ENCODE peak calls at places on chromosomes 4 and X, in four cellular contexts. One of them, this sample, is unnamed.
A peak's percentile ranks its signal among the peaks of the same experiment; 100 is the strongest.

GRCh38 chr4:179123079-179123478 is 1680.8 kb upstream of the AGA start:
- DNase-seq in mesothelial cell of epicardium: no peak
- DNase-seq in astrocyte of the spinal cord: no peak
- DNase-seq in cardiac fibroblast: no peak
- DNase-seq in this sample: no peak

GRCh38 chr4:83876047-83876446 is 340.1 kb downstream of the GPAT3 start:
- DNase-seq in mesothelial cell of epicardium: no peak
- DNase-seq in astrocyte of the spinal cord: no peak
- DNase-seq in cardiac fibroblast: peak; percentile 41
- DNase-seq in this sample: no peak

GRCh38 chr4:152997771-152998487 is 61.8 kb downstream of the FHDC1 start:
- DNase-seq in mesothelial cell of epicardium: no peak
- DNase-seq in astrocyte of the spinal cord: no peak
- DNase-seq in cardiac fibroblast: no peak
- DNase-seq in this sample: no peak

GRCh38 chr4:85780664-85781063 is 305.7 kb downstream of the ARHGAP24 start:
- DNase-seq in mesothelial cell of epicardium: no peak
- DNase-seq in astrocyte of the spinal cord: peak; percentile 64
- DNase-seq in cardiac fibroblast: peak; percentile 87
- DNase-seq in this sample: no peak

GRCh38 chr4:119087121-119087520 is 48.5 kb upstream of the MYOZ2 start:
- DNase-seq in mesothelial cell of epicardium: no peak
- DNase-seq in astrocyte of the spinal cord: peak; percentile 10
- DNase-seq in cardiac fibroblast: peak; percentile 37
- DNase-seq in this sample: no peak

GRCh38 chr4:103150677-103151076 is 47.5 kb downstream of the CENPE start:
- DNase-seq in mesothelial cell of epicardium: no peak
- DNase-seq in astrocyte of the spinal cord: no peak
- DNase-seq in cardiac fibroblast: peak; percentile 80
- DNase-seq in this sample: no peak

GRCh38 chr4:104989363-104989762 is 157.3 kb upstream of the TET2 start:
- DNase-seq in mesothelial cell of epicardium: no peak
- DNase-seq in astrocyte of the spinal cord: peak; percentile 62
- DNase-seq in cardiac fibroblast: peak; percentile 34
- DNase-seq in this sample: peak; percentile 11

GRCh38 chr4:700587-701264 is 4.9 kb upstream of the PCGF3 start:
- DNase-seq in mesothelial cell of epicardium: no peak
- DNase-seq in astrocyte of the spinal cord: no peak
- DNase-seq in cardiac fibroblast: no peak
- DNase-seq in this sample: no peak

GRCh38 chr4:106344324-106344970 is 24.1 kb downstream of the GIMD1 start:
- DNase-seq in mesothelial cell of epicardium: no peak
- DNase-seq in astrocyte of the spinal cord: peak; percentile 63
- DNase-seq in cardiac fibroblast: peak; percentile 41
- DNase-seq in this sample: peak; percentile 6

GRCh38 chr4:139746430-139746829 is 80.8 kb downstream of the MGST2 start:
- DNase-seq in mesothelial cell of epicardium: peak; percentile 37
- DNase-seq in astrocyte of the spinal cord: no peak
- DNase-seq in cardiac fibroblast: no peak
- DNase-seq in this sample: no peak

GRCh38 chr4:165588534-165589310 is 209.9 kb downstream of the CPE start:
- DNase-seq in mesothelial cell of epicardium: no peak
- DNase-seq in astrocyte of the spinal cord: no peak
- DNase-seq in cardiac fibroblast: no peak
- DNase-seq in this sample: peak; percentile 52

GRCh38 chr4:174358823-174359222 is 75.1 kb downstream of the CEP44 start:
- DNase-seq in mesothelial cell of epicardium: no peak
- DNase-seq in astrocyte of the spinal cord: peak; percentile 77
- DNase-seq in cardiac fibroblast: peak; percentile 68
- DNase-seq in this sample: no peak

GRCh38 chrX:9501362-9501761 is 36.5 kb downstream of the TBL1X start:
- DNase-seq in mesothelial cell of epicardium: no peak
- DNase-seq in astrocyte of the spinal cord: no peak
- DNase-seq in cardiac fibroblast: no peak
- DNase-seq in this sample: no peak

GRCh38 chrX:139945075-139945474 is 12.2 kb upstream of the ATP11C start:
- DNase-seq in mesothelial cell of epicardium: no peak
- DNase-seq in astrocyte of the spinal cord: no peak
- DNase-seq in cardiac fibroblast: no peak
- DNase-seq in this sample: no peak

DNA sequence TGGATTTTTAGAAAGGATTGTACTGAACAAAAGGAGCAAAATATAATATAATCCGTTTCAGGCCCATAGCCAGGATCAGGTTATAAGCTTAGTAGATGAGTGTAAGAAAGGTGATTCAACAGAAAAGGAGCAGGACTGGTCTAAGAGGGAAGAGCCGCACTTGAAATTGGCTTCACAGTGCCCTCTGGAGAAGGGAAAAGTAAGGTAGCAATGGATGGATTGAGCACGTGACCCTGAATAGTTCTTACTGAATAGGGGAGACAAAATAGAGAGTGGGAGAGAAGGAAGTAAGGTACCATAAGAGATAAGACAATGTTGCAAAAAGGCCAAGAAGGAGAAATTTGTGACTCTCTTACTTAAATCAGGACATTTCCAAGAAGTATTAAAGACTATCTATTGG is 15.6 kb downstream of the CXorf66 start:
- DNase-seq in mesothelial cell of epicardium: no peak
- DNase-seq in astrocyte of the spinal cord: no peak
- DNase-seq in cardiac fibroblast: no peak
- DNase-seq in this sample: no peak
- TF ChIP-seq CTCF in mesothelial cell of epicardium: no peak
- TF ChIP-seq CTCF in astrocyte of the spinal cord: no peak
- TF ChIP-seq CTCF in cardiac fibroblast: no peak
- TF ChIP-seq CTCF in this sample: no peak

GRCh38 chr4:147094228-147094627 is 148.6 kb upstream of the TTC29 start:
- DNase-seq in mesothelial cell of epicardium: no peak
- DNase-seq in astrocyte of the spinal cord: no peak
- DNase-seq in cardiac fibroblast: peak; percentile 23
- DNase-seq in this sample: no peak
- TF ChIP-seq CTCF in mesothelial cell of epicardium: no peak
- TF ChIP-seq CTCF in astrocyte of the spinal cord: peak; percentile 31
- TF ChIP-seq CTCF in cardiac fibroblast: peak; percentile 23
- TF ChIP-seq CTCF in this sample: peak; percentile 41

GRCh38 chr4:112276113-112276512 is 9.6 kb downstream of the TIFA start:
- DNase-seq in mesothelial cell of epicardium: no peak
- DNase-seq in astrocyte of the spinal cord: no peak
- DNase-seq in cardiac fibroblast: no peak
- DNase-seq in this sample: no peak
- TF ChIP-seq CTCF in mesothelial cell of epicardium: no peak
- TF ChIP-seq CTCF in astrocyte of the spinal cord: no peak
- TF ChIP-seq CTCF in cardiac fibroblast: no peak
- TF ChIP-seq CTCF in this sample: no peak

DNA sequence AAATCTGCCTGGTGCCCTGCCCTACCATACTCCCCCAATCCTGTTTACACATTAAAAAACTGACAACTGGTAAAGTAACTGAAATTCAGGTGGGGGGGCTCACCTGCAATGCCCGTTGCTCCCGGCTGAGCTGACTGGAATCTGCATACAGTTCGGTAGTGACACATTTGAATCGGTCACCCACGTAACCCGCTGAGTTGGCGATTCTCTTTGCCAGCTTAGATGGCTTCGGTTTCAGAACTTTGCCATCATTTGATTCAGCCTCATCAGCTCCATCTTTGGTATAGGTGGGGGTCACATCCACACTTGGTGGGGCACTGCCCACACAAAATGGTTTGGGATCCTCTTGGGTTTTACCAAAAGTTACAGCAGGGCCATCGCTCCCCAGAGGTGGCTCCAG is 25.5 kb downstream of the BCOR start:
- DNase-seq in mesothelial cell of epicardium: no peak
- DNase-seq in astrocyte of the spinal cord: no peak
- DNase-seq in cardiac fibroblast: no peak
- DNase-seq in this sample: no peak
- TF ChIP-seq CTCF in mesothelial cell of epicardium: no peak
- TF ChIP-seq CTCF in astrocyte of the spinal cord: no peak
- TF ChIP-seq CTCF in cardiac fibroblast: no peak
- TF ChIP-seq CTCF in this sample: no peak

GRCh38 chr4:71231073-71231752 is 107.6 kb upstream of the SLC4A4 start:
- DNase-seq in mesothelial cell of epicardium: no peak
- DNase-seq in astrocyte of the spinal cord: peak; percentile 42
- DNase-seq in cardiac fibroblast: peak; percentile 30
- DNase-seq in this sample: peak; percentile 39
- TF ChIP-seq CTCF in mesothelial cell of epicardium: no peak
- TF ChIP-seq CTCF in astrocyte of the spinal cord: no peak
- TF ChIP-seq CTCF in cardiac fibroblast: no peak
- TF ChIP-seq CTCF in this sample: no peak

GRCh38 chr4:77695769-77696168 is 90.1 kb downstream of the CXCL13 start:
- DNase-seq in mesothelial cell of epicardium: no peak
- DNase-seq in astrocyte of the spinal cord: peak; percentile 97
- DNase-seq in cardiac fibroblast: peak; percentile 96
- DNase-seq in this sample: no peak

GRCh38 chr4:77697860-77698599 is 92.4 kb downstream of the CXCL13 start:
- DNase-seq in mesothelial cell of epicardium: no peak
- DNase-seq in astrocyte of the spinal cord: peak; percentile 85
- DNase-seq in cardiac fibroblast: peak; percentile 83
- DNase-seq in this sample: peak; percentile 4

DNA sequence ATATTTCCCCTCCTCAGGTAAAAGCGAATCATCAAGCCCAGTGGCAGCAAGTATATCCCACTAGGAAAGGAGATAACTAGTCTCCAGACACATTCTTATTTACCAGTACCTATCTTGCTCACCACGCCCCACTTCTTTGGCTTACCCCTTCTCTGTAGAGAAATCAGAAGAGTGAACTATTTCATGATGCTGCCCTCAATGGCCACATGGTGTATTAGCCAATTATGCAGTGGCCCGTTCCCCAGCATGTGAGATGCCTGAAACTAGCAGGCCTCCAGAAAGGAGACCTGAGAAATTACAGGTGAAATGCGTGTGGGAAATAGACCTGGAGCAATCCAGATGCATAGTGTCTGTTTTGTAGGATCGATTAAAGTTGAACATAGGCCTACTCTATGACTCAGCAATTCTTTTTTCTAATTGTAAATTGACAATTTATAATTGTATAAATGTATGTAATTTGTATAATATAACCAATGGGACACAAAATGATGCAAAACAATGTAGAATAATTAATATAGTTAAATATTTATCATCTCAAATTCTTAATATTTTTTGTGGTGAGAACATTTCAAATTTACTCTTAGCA is 87.3 kb downstream of the CXCL13 start:
- DNase-seq in mesothelial cell of epicardium: no peak
- DNase-seq in astrocyte of the spinal cord: no peak
- DNase-seq in cardiac fibroblast: no peak
- DNase-seq in this sample: no peak
- TF ChIP-seq CTCF in mesothelial cell of epicardium: no peak
- TF ChIP-seq CTCF in astrocyte of the spinal cord: no peak
- TF ChIP-seq CTCF in cardiac fibroblast: no peak
- TF ChIP-seq CTCF in this sample: no peak

GRCh38 chr4:8820178-8821102 is 51.2 kb downstream of the HMX1 start:
- DNase-seq in mesothelial cell of epicardium: no peak
- DNase-seq in astrocyte of the spinal cord: no peak
- DNase-seq in cardiac fibroblast: no peak
- DNase-seq in this sample: no peak
- TF ChIP-seq CTCF in mesothelial cell of epicardium: no peak
- TF ChIP-seq CTCF in astrocyte of the spinal cord: no peak
- TF ChIP-seq CTCF in cardiac fibroblast: no peak
- TF ChIP-seq CTCF in this sample: no peak